ENCODE peak calls at places on chromosomes 11 and 22, in ten cellular contexts. One of them, this sample, is unnamed.

GRCh38 chr22:38262051-38262795 is 10.6 kb downstream of the TMEM184B start:
- DNase-seq in SK-N-SH: peak; percentile 29
- DNase-seq in HFF-Myc: no peak
- DNase-seq in tibial nerve: no peak
- DNase-seq in prostate gland: peak; percentile 67
- DNase-seq in brain microvascular endothelial cell: no peak
- DNase-seq in AG10803: no peak
- DNase-seq in A549: no peak
- DNase-seq in astrocyte of the spinal cord: no peak
- DNase-seq in cardiac fibroblast: peak; percentile 50
- DNase-seq in this sample: no peak

GRCh38 chr11:78991681-78992080 is 417.0 kb upstream of the NARS2 start:
- DNase-seq in SK-N-SH: no peak
- DNase-seq in HFF-Myc: no peak
- DNase-seq in tibial nerve: no peak
- DNase-seq in prostate gland: no peak
- DNase-seq in brain microvascular endothelial cell: no peak
- DNase-seq in AG10803: no peak
- DNase-seq in A549: no peak
- DNase-seq in astrocyte of the spinal cord: no peak
- DNase-seq in cardiac fibroblast: no peak
- DNase-seq in this sample: no peak

GRCh38 chr11:118939948-118940598 is 14.3 kb upstream of the BCL9L start:
- DNase-seq in SK-N-SH: peak; percentile 50
- DNase-seq in HFF-Myc: no peak
- DNase-seq in tibial nerve: no peak
- DNase-seq in prostate gland: no peak
- DNase-seq in brain microvascular endothelial cell: no peak
- DNase-seq in AG10803: no peak
- DNase-seq in A549: no peak
- DNase-seq in astrocyte of the spinal cord: no peak
- DNase-seq in cardiac fibroblast: no peak
- DNase-seq in this sample: no peak

GRCh38 chr22:41915035-41915782 is at the start of gene SHISA8:
- DNase-seq in SK-N-SH: peak; percentile 70
- DNase-seq in HFF-Myc: no peak
- DNase-seq in tibial nerve: peak; percentile 26
- DNase-seq in prostate gland: no peak
- DNase-seq in brain microvascular endothelial cell: no peak
- DNase-seq in AG10803: peak; percentile 16
- DNase-seq in A549: no peak
- DNase-seq in astrocyte of the spinal cord: peak; percentile 27
- DNase-seq in cardiac fibroblast: no peak
- DNase-seq in this sample: peak; percentile 72

GRCh38 chr22:30947821-30948454 is 20.6 kb downstream of the MORC2 start:
- DNase-seq in SK-N-SH: peak; percentile 38
- DNase-seq in HFF-Myc: no peak
- DNase-seq in tibial nerve: no peak
- DNase-seq in prostate gland: no peak
- DNase-seq in brain microvascular endothelial cell: peak; percentile 9
- DNase-seq in AG10803: peak; percentile 71
- DNase-seq in A549: no peak
- DNase-seq in astrocyte of the spinal cord: peak; percentile 64
- DNase-seq in cardiac fibroblast: peak; percentile 73
- DNase-seq in this sample: peak; percentile 73

GRCh38 chr11:73271936-73272679 is at the start of gene P2RY6:
- DNase-seq in SK-N-SH: peak; percentile 87
- DNase-seq in HFF-Myc: peak; percentile 11
- DNase-seq in tibial nerve: no peak
- DNase-seq in prostate gland: no peak
- DNase-seq in brain microvascular endothelial cell: no peak
- DNase-seq in AG10803: peak; percentile 54
- DNase-seq in A549: peak; percentile 97
- DNase-seq in astrocyte of the spinal cord: peak; percentile 20
- DNase-seq in cardiac fibroblast: peak; percentile 55
- DNase-seq in this sample: peak; percentile 51

GRCh38 chr11:16191212-16191851 is 165.0 kb downstream of the SOX6 start:
- DNase-seq in SK-N-SH: no peak
- DNase-seq in HFF-Myc: no peak
- DNase-seq in tibial nerve: no peak
- DNase-seq in prostate gland: no peak
- DNase-seq in brain microvascular endothelial cell: no peak
- DNase-seq in AG10803: no peak
- DNase-seq in A549: no peak
- DNase-seq in astrocyte of the spinal cord: no peak
- DNase-seq in cardiac fibroblast: no peak
- DNase-seq in this sample: no peak

GRCh38 chr11:72741429-72741833 is 10.8 kb downstream of the ARAP1 start:
- DNase-seq in SK-N-SH: peak; percentile 53
- DNase-seq in HFF-Myc: no peak
- DNase-seq in tibial nerve: no peak
- DNase-seq in prostate gland: no peak
- DNase-seq in brain microvascular endothelial cell: peak; percentile 13
- DNase-seq in AG10803: no peak
- DNase-seq in A549: no peak
- DNase-seq in astrocyte of the spinal cord: no peak
- DNase-seq in cardiac fibroblast: no peak
- DNase-seq in this sample: no peak

GRCh38 chr11:64268687-64269379 is 15.6 kb downstream of the BAD start:
- DNase-seq in SK-N-SH: peak; percentile 77
- DNase-seq in HFF-Myc: no peak
- DNase-seq in tibial nerve: peak; percentile 44
- DNase-seq in prostate gland: no peak
- DNase-seq in brain microvascular endothelial cell: peak; percentile 35
- DNase-seq in AG10803: peak; percentile 51
- DNase-seq in A549: no peak
- DNase-seq in astrocyte of the spinal cord: peak; percentile 26
- DNase-seq in cardiac fibroblast: peak; percentile 75
- DNase-seq in this sample: peak; percentile 79

GRCh38 chr11:64267207-64267945 is 16.0 kb downstream of the PLCB3 start:
- DNase-seq in SK-N-SH: no peak
- DNase-seq in HFF-Myc: no peak
- DNase-seq in tibial nerve: no peak
- DNase-seq in prostate gland: no peak
- DNase-seq in brain microvascular endothelial cell: no peak
- DNase-seq in AG10803: no peak
- DNase-seq in A549: no peak
- DNase-seq in astrocyte of the spinal cord: no peak
- DNase-seq in cardiac fibroblast: no peak
- DNase-seq in this sample: no peak

GRCh38 chr11:64271339-64272132 is 12.9 kb downstream of the BAD start:
- DNase-seq in SK-N-SH: peak; percentile 89
- DNase-seq in HFF-Myc: peak; percentile 71
- DNase-seq in tibial nerve: peak; percentile 86
- DNase-seq in prostate gland: peak; percentile 94
- DNase-seq in brain microvascular endothelial cell: peak; percentile 92
- DNase-seq in AG10803: peak; percentile 95
- DNase-seq in A549: peak; percentile 44
- DNase-seq in astrocyte of the spinal cord: peak; percentile 95
- DNase-seq in cardiac fibroblast: peak; percentile 93
- DNase-seq in this sample: peak; percentile 94

GRCh38 chr11:64268028-64268686 is 16.3 kb downstream of the BAD start:
- DNase-seq in SK-N-SH: no peak
- DNase-seq in HFF-Myc: no peak
- DNase-seq in tibial nerve: no peak
- DNase-seq in prostate gland: peak; percentile 31
- DNase-seq in brain microvascular endothelial cell: no peak
- DNase-seq in AG10803: no peak
- DNase-seq in A549: no peak
- DNase-seq in astrocyte of the spinal cord: no peak
- DNase-seq in cardiac fibroblast: peak; percentile 29
- DNase-seq in this sample: no peak

DNA sequence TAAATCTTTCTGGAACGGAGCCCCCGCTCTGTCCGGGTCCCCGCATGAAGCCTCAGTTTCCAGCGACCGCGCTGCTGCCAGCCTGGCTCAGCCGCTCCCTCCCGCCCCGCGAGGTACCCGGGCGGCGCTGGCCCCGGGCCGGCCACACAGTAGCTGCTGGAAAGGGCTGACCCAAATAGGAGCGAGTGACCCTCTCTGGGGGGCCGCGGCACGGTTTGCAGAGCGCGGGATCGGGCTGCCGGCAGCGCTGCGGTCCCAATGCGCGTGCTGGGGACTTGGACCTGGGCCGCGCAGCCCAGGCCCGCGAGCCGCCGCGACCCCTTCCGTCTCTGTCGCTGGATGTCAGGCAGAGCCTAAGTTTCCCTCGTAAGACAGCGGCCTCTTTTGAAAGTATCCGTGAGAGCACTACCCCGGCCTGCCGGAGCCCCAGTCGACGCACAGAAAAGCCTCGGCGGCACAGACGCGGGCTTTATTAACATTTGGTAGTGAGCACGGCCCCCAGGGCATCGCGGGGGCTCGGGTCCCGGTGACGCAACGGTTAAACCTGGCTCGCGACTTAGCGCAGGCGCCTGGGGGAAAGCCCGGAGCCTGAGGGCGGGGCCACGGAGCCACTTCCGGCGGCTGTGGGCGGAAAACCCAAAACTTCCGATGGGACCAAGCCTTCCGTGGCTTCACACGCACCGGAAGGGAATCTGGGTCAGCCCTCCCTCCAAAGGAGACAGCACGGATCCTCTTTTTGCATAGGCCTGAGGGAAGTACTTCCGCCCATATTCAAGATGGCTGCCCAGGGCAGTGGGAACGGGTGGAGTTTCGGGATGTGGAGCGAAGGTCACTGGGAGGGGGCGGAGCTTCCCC is 14.9 kb downstream of the BAD start:
- DNase-seq in SK-N-SH: peak; percentile 86
- DNase-seq in HFF-Myc: peak; percentile 100
- DNase-seq in tibial nerve: peak; percentile 91
- DNase-seq in prostate gland: peak; percentile 99
- DNase-seq in brain microvascular endothelial cell: peak; percentile 99
- DNase-seq in AG10803: peak; percentile 100
- DNase-seq in A549: peak; percentile 87
- DNase-seq in astrocyte of the spinal cord: peak; percentile 100
- DNase-seq in cardiac fibroblast: peak; percentile 100
- DNase-seq in this sample: peak; percentile 100
- TF ChIP-seq CTCF in SK-N-SH: peak; percentile 14
- TF ChIP-seq CTCF in HFF-Myc: no peak
- TF ChIP-seq CTCF in tibial nerve: no peak
- TF ChIP-seq CTCF in prostate gland: peak; percentile 33
- TF ChIP-seq CTCF in brain microvascular endothelial cell: no peak
- TF ChIP-seq CTCF in AG10803: no peak
- TF ChIP-seq CTCF in A549: peak; percentile 12
- TF ChIP-seq CTCF in astrocyte of the spinal cord: no peak
- TF ChIP-seq CTCF in cardiac fibroblast: no peak
- TF ChIP-seq CTCF in this sample: no peak

GRCh38 chr11:122649133-122649532 is 6.4 kb upstream of the UBASH3B start:
- DNase-seq in SK-N-SH: no peak
- DNase-seq in HFF-Myc: no peak
- DNase-seq in tibial nerve: no peak
- DNase-seq in prostate gland: no peak
- DNase-seq in brain microvascular endothelial cell: no peak
- DNase-seq in AG10803: peak; percentile 92
- DNase-seq in A549: no peak
- DNase-seq in astrocyte of the spinal cord: no peak
- DNase-seq in cardiac fibroblast: no peak
- DNase-seq in this sample: no peak
- TF ChIP-seq CTCF in SK-N-SH: no peak
- TF ChIP-seq CTCF in HFF-Myc: no peak
- TF ChIP-seq CTCF in tibial nerve: no peak
- TF ChIP-seq CTCF in prostate gland: no peak
- TF ChIP-seq CTCF in brain microvascular endothelial cell: no peak
- TF ChIP-seq CTCF in AG10803: no peak
- TF ChIP-seq CTCF in A549: no peak
- TF ChIP-seq CTCF in astrocyte of the spinal cord: no peak
- TF ChIP-seq CTCF in cardiac fibroblast: no peak
- TF ChIP-seq CTCF in this sample: no peak

GRCh38 chr11:34053161-34053686 is 1.7 kb downstream of the CAPRIN1 start:
- DNase-seq in SK-N-SH: peak; percentile 74
- DNase-seq in HFF-Myc: no peak
- DNase-seq in tibial nerve: peak; percentile 28
- DNase-seq in prostate gland: peak; percentile 73
- DNase-seq in brain microvascular endothelial cell: peak; percentile 60
- DNase-seq in AG10803: peak; percentile 74
- DNase-seq in A549: peak; percentile 73
- DNase-seq in astrocyte of the spinal cord: peak; percentile 76
- DNase-seq in cardiac fibroblast: peak; percentile 79
- DNase-seq in this sample: peak; percentile 87

GRCh38 chr11:34055218-34056000 is 3.9 kb downstream of the CAPRIN1 start:
- DNase-seq in SK-N-SH: no peak
- DNase-seq in HFF-Myc: no peak
- DNase-seq in tibial nerve: no peak
- DNase-seq in prostate gland: no peak
- DNase-seq in brain microvascular endothelial cell: no peak
- DNase-seq in AG10803: no peak
- DNase-seq in A549: no peak
- DNase-seq in astrocyte of the spinal cord: no peak
- DNase-seq in cardiac fibroblast: no peak
- DNase-seq in this sample: no peak

GRCh38 chr11:34052608-34053160 is 1.2 kb downstream of the CAPRIN1 start:
- DNase-seq in SK-N-SH: peak; percentile 44
- DNase-seq in HFF-Myc: no peak
- DNase-seq in tibial nerve: no peak
- DNase-seq in prostate gland: peak; percentile 15
- DNase-seq in brain microvascular endothelial cell: no peak
- DNase-seq in AG10803: no peak
- DNase-seq in A549: no peak
- DNase-seq in astrocyte of the spinal cord: no peak
- DNase-seq in cardiac fibroblast: no peak
- DNase-seq in this sample: peak; percentile 30

GRCh38 chr11:34052036-34052607 is 591 bp downstream of the CAPRIN1 start:
- DNase-seq in SK-N-SH: peak; percentile 96
- DNase-seq in HFF-Myc: no peak
- DNase-seq in tibial nerve: peak; percentile 78
- DNase-seq in prostate gland: peak; percentile 90
- DNase-seq in brain microvascular endothelial cell: peak; percentile 82
- DNase-seq in AG10803: peak; percentile 80
- DNase-seq in A549: peak; percentile 86
- DNase-seq in astrocyte of the spinal cord: peak; percentile 85
- DNase-seq in cardiac fibroblast: peak; percentile 84
- DNase-seq in this sample: peak; percentile 96

GRCh38 chr11:34056672-34057071 is 5.1 kb downstream of the CAPRIN1 start:
- DNase-seq in SK-N-SH: no peak
- DNase-seq in HFF-Myc: no peak
- DNase-seq in tibial nerve: no peak
- DNase-seq in prostate gland: no peak
- DNase-seq in brain microvascular endothelial cell: no peak
- DNase-seq in AG10803: no peak
- DNase-seq in A549: no peak
- DNase-seq in astrocyte of the spinal cord: no peak
- DNase-seq in cardiac fibroblast: no peak
- DNase-seq in this sample: no peak
- TF ChIP-seq CTCF in SK-N-SH: no peak
- TF ChIP-seq CTCF in HFF-Myc: no peak
- TF ChIP-seq CTCF in tibial nerve: no peak
- TF ChIP-seq CTCF in prostate gland: no peak
- TF ChIP-seq CTCF in brain microvascular endothelial cell: no peak
- TF ChIP-seq CTCF in AG10803: no peak
- TF ChIP-seq CTCF in A549: no peak
- TF ChIP-seq CTCF in astrocyte of the spinal cord: no peak
- TF ChIP-seq CTCF in cardiac fibroblast: no peak
- TF ChIP-seq CTCF in this sample: no peak

DNA sequence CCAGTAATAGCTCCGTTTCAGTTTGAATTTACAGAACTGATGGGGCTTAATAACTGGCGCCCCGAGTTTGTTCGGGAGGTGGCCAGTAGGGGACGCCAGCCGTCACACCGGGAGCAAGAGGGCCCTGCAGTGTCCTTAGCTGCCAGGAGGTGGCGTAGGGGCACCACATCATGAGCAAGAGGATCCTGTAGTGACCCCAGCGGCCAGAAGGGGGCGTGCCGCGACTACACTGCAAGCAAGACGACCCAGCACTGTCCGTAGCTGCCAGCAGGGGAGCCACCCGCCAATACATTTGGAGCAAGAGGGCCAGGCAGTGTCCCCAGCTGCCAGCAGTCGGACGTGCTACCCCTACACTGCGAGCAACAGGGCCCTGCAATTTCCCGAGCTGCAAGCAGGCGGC is 663.7 kb upstream of the B3GAT1 start:
- DNase-seq in SK-N-SH: no peak
- DNase-seq in HFF-Myc: no peak
- DNase-seq in tibial nerve: peak; percentile 57
- DNase-seq in prostate gland: no peak
- DNase-seq in brain microvascular endothelial cell: peak; percentile 59
- DNase-seq in AG10803: peak; percentile 24
- DNase-seq in A549: no peak
- DNase-seq in astrocyte of the spinal cord: peak; percentile 35
- DNase-seq in cardiac fibroblast: peak; percentile 66
- DNase-seq in this sample: peak; percentile 5
- TF ChIP-seq CTCF in SK-N-SH: peak; percentile 61
- TF ChIP-seq CTCF in HFF-Myc: peak; percentile 41
- TF ChIP-seq CTCF in tibial nerve: peak; percentile 14
- TF ChIP-seq CTCF in prostate gland: no peak
- TF ChIP-seq CTCF in brain microvascular endothelial cell: peak; percentile 66
- TF ChIP-seq CTCF in AG10803: no peak
- TF ChIP-seq CTCF in A549: no peak
- TF ChIP-seq CTCF in astrocyte of the spinal cord: peak; percentile 52
- TF ChIP-seq CTCF in cardiac fibroblast: peak; percentile 61
- TF ChIP-seq CTCF in this sample: peak; percentile 9